ENCODE peak calls at places on chromosome 15, in eight cellular contexts. K, X, D, E, N, Z, M and G are unnamed samples.

GRCh38 chr15:84797212-84797611 is 19.9 kb upstream of the ALPK3 start:
- DNase-seq in N (no peak), D (no peak), E (peak), Z (no peak), K (no peak), M (no peak), X (no peak), G (no peak)

GRCh38 chr15:70324001-70324974 is 226.6 kb upstream of the TLE3 start:
- DNase-seq in K (peak), E (peak), N (peak), X (no peak), Z (no peak), D (peak), M (no peak), G (no peak)

GRCh38 chr15:70259030-70259424 is 161.3 kb upstream of the TLE3 start:
- DNase-seq in M (no peak), K (no peak), E (peak), D (no peak), Z (peak), N (no peak), X (no peak), G (no peak)

GRCh38 chr15:70140543-70141375 is 43.0 kb upstream of the TLE3 start:
- DNase-seq in K (no peak), Z (no peak), M (no peak), X (peak), D (no peak), N (no peak), E (peak), G (peak)

GRCh38 chr15:74262635-74263034 is 26.5 kb downstream of the CCDC33 start:
- DNase-seq in X (no peak), D (no peak), N (no peak), M (no peak), E (no peak), K (no peak), Z (no peak), G (no peak)

GRCh38 chr15:73082719-73083275 is 30.5 kb downstream of the NEO1 start:
- DNase-seq in K (no peak), E (peak), N (peak), M (no peak), D (no peak), Z (no peak), X (no peak), G (no peak)

GRCh38 chr15:99359760-99360159 is 108.5 kb downstream of the LRRC28 start:
- DNase-seq in K (no peak), D (no peak), N (no peak), Z (no peak), X (no peak), M (no peak), E (no peak), G (no peak)

GRCh38 chr15:40743921-40744809 is 10.9 kb downstream of the RMDN3 start:
- DNase-seq in E (peak), Z (no peak), X (no peak), M (no peak), D (no peak), N (no peak), K (no peak), G (no peak)

GRCh38 chr15:101807345-101807945 is 4.1 kb downstream of the OR4F6 start:
- DNase-seq in E (no peak), D (no peak), M (no peak), X (no peak), Z (no peak), K (no peak), N (no peak), G (no peak)

GRCh38 chr15:37102315-37103021 is 2.1 kb upstream of the MEIS2 start:
- DNase-seq in Z (no peak), M (no peak), K (peak), D (no peak), N (no peak), E (no peak), X (peak), G (peak)

GRCh38 chr15:90915808-90916440 is 12.8 kb downstream of the MAN2A2 start:
- DNase-seq in M (no peak), D (no peak), K (no peak), Z (peak), E (peak), N (no peak), X (no peak), G (no peak)

GRCh38 chr15:73244333-73244732 is 124.4 kb downstream of the HCN4 start:
- DNase-seq in M (no peak), Z (no peak), K (no peak), N (peak), X (no peak), E (peak), D (no peak), G (no peak)

GRCh38 chr15:70466895-70467529 is 296.3 kb downstream of the UACA start:
- DNase-seq in X (peak), N (peak), E (peak), D (no peak), Z (peak), M (peak), K (peak), G (peak)

GRCh38 chr15:58457466-58457965 is 25.7 kb downstream of the LIPC start:
- DNase-seq in N (no peak), E (peak), M (no peak), K (no peak), D (peak), Z (no peak), X (no peak), G (no peak)

GRCh38 chr15:83200162-83200561 is 7.5 kb downstream of the HDGFL3 start:
- DNase-seq in D (no peak), N (no peak), Z (no peak), K (no peak), M (no peak), E (peak), X (no peak), G (no peak)

GRCh38 chr15:39873978-39874377 is 46.1 kb downstream of the GPR176 start:
- DNase-seq in Z (no peak), D (no peak), N (no peak), K (no peak), E (no peak), M (no peak), X (no peak), G (no peak)

GRCh38 chr15:92797168-92798052 is 102.7 kb upstream of the CHD2 start:
- DNase-seq in K (no peak), N (peak), D (no peak), M (no peak), X (no peak), E (peak), Z (no peak), G (peak)

GRCh38 chr15:68818088-68818670 is 2.5 kb downstream of the ANP32A start:
- DNase-seq in X (peak), E (peak), N (peak), M (peak), D (no peak), Z (peak), K (peak), G (peak)

GRCh38 chr15:29952245-29952644 is 130.0 kb upstream of the TJP1 start:
- DNase-seq in K (no peak), X (no peak), Z (no peak), M (no peak), D (no peak), N (peak), E (peak), G (no peak)

GRCh38 chr15:90419738-90420487 is 31.9 kb downstream of the IQGAP1 start:
- DNase-seq in Z (no peak), X (no peak), N (no peak), K (no peak), M (no peak), E (peak), D (peak), G (no peak)

GRCh38 chr15:49887604-49888340 is 231.3 kb downstream of the ATP8B4 start:
- DNase-seq in N (peak), D (no peak), E (no peak), X (no peak), Z (no peak), K (peak), M (no peak), G (no peak)

GRCh38 chr15:71891026-71891425 is 80.7 kb downstream of the NR2E3 start:
- DNase-seq in M (no peak), K (no peak), N (no peak), E (no peak), X (no peak), D (no peak), Z (no peak), G (no peak)

GRCh38 chr15:32120577-32121465 is 90.5 kb downstream of the CHRNA7 start:
- DNase-seq in Z (no peak), N (no peak), E (no peak), M (no peak), X (no peak), K (no peak), D (no peak), G (no peak)

GRCh38 chr15:99436472-99437314 is 129.1 kb upstream of the MEF2A start:
- DNase-seq in K (peak), Z (no peak), M (no peak), D (no peak), N (no peak), X (no peak), E (no peak), G (no peak)

GRCh38 chr15:49164865-49165264 is 5.2 kb upstream of the GALK2 start:
- DNase-seq in N (no peak), K (no peak), M (no peak), X (no peak), Z (no peak), D (no peak), E (no peak), G (no peak)

GRCh38 chr15:64842986-64843561 is 1.4 kb downstream of the PLEKHO2 start:
- DNase-seq in N (peak), E (peak), M (no peak), Z (peak), D (no peak), K (peak), X (no peak), G (peak)
- TF ChIP-seq CTCF in N (no peak), E (no peak), M (no peak), Z (no peak), D (no peak), K (no peak), X (no peak), G (no peak)

GRCh38 chr15:66698318-66698961 is 3.6 kb upstream of the SMAD6 start:
- DNase-seq in E (peak), Z (peak), X (peak), K (peak), D (no peak), N (peak), M (peak), G (peak)
- TF ChIP-seq CTCF in E (peak), Z (peak), X (no peak), K (peak), D (peak), N (peak), M (peak), G (peak)

DNA sequence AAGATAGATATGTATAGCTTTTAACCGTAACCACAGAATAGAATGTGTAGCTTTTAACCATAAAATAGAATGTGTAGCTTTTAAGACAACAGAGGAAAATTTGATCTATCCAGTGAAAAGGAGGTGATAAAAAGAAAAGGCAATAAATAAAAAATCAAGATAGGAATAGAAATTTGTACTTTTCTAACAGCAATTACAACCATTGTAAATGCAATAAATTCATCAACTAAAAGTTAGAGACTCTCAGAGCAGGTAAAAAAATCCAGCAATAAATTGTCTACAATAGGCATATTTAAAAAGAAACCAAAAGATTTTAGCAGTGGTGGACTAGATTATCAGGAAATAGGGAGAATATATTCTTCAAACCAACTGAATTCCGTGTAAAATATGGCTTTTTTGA is 63.8 kb upstream of the ABHD2 start:
- DNase-seq in X (no peak), E (no peak), N (no peak), Z (no peak), D (no peak), M (no peak), K (no peak), G (no peak)
- TF ChIP-seq CTCF in X (no peak), E (no peak), N (no peak), Z (no peak), D (no peak), M (no peak), K (no peak), G (no peak)

GRCh38 chr15:38652998-38653397 is 88.4 kb upstream of the RASGRP1 start:
- DNase-seq in X (no peak), D (no peak), E (no peak), M (no peak), N (no peak), K (no peak), Z (peak), G (no peak)
- TF ChIP-seq CTCF in X (no peak), D (no peak), E (no peak), M (no peak), N (no peak), K (no peak), Z (no peak), G (no peak)

DNA sequence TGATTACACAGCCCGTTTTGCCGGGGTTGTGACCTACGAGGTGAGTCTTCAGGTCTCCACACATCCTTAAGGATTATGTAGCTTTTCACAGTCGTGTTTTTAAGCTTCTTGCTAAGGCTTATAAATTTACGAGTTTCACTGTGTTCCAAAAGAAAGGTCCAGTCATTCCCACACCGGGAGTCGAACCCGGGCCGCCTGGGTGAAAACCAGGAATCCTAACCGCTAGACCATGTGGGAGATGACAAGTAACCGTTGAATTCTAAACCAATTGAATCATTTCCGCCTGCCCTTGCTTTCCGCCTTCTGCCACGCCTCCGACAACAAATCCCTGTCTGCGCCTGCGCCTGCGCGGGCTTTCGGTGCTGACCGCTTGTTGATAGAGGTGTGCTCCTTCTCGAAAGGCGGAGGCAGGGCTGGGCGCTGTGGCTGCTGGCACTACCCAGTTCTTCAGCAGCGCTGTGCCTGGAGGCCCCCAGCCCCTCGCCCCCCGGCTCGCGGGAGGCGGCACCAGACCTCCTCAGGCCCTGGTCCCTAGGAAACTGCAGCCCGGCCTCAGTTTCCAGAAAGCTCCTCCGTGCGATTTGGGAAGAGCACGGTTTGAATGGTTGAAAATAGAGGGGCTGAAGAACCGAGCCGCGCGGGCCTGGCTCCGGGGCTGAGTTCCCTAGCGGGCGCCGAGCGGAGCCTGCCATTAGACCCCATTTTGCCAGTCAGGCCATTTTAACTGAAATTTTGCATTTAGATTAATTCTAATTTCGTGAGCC is 219.1 kb upstream of the ATP10A start:
- DNase-seq in M (peak), N (peak), Z (peak), X (peak), E (peak), D (peak), K (peak), G (peak)
- TF ChIP-seq CTCF in M (no peak), N (peak), Z (no peak), X (no peak), E (no peak), D (no peak), K (no peak), G (no peak)